ENCODE peak calls at places on chromosomes 16 and 17, in seven cellular contexts. N is progenitor cell of endocrine pancreas, Y is suprapubic skin, F is fibroblast of villous mesenchyme, A is thoracic aorta, K is ovary, R is BE2C. U is an unnamed sample.

GRCh38 chr17:50425682-50426471 is at the start of gene ACSF2:
- DNase-seq in N (peak), Y (peak), F (peak), A (no peak), K (peak), R (peak), U (peak)

GRCh38 chr17:82835766-82836512 is 3.9 kb downstream of the ZNF750 start:
- DNase-seq in N (no peak), Y (no peak), F (no peak), A (no peak), K (no peak), R (no peak), U (no peak)

GRCh38 chr17:51869387-51869786 is 289.1 kb downstream of the CA10 start:
- DNase-seq in N (peak), Y (no peak), F (peak), A (no peak), K (no peak), R (no peak), U (no peak)

GRCh38 chr16:85176541-85177447 is 64.5 kb upstream of the CIBAR2 start:
- DNase-seq in N (no peak), Y (no peak), F (no peak), A (no peak), K (peak), R (peak), U (no peak)

GRCh38 chr16:12752159-12752558 is 51.5 kb downstream of the CPPED1 start:
- DNase-seq in N (no peak), Y (no peak), F (no peak), A (no peak), K (no peak), R (no peak), U (no peak)

GRCh38 chr16:30112197-30113030 is 923 bp downstream of the GDPD3 start:
- DNase-seq in N (no peak), Y (peak), F (peak), A (no peak), K (peak), R (peak), U (peak)

GRCh38 chr16:27324851-27325301 is 11.1 kb downstream of the IL4R start:
- DNase-seq in N (no peak), Y (no peak), F (no peak), A (no peak), K (no peak), R (no peak), U (no peak)

GRCh38 chr16:18839555-18839954 is 38.2 kb upstream of the ARL6IP1 start:
- DNase-seq in N (no peak), Y (no peak), F (no peak), A (no peak), K (no peak), R (no peak), U (no peak)

GRCh38 chr17:68457168-68457538 is at the start of gene WIPI1:
- DNase-seq in N (no peak), Y (peak), F (no peak), A (no peak), K (peak), R (no peak), U (no peak)

GRCh38 chr17:29643817-29644160 is 21.1 kb upstream of the CORO6 start:
- DNase-seq in N (no peak), Y (no peak), F (no peak), A (no peak), K (no peak), R (peak), U (no peak)

GRCh38 chr17:45310380-45311324 is 6.2 kb downstream of the MAP3K14 start:
- DNase-seq in N (no peak), Y (no peak), F (peak), A (no peak), K (no peak), R (no peak), U (no peak)

GRCh38 chr17:39593371-39593770 is 14.3 kb downstream of the NEUROD2 start:
- DNase-seq in N (no peak), Y (no peak), F (no peak), A (no peak), K (no peak), R (no peak), U (no peak)

GRCh38 chr17:29710891-29711418 is 88.2 kb upstream of the CORO6 start:
- DNase-seq in N (no peak), Y (no peak), F (peak), A (no peak), K (no peak), R (peak), U (no peak)

GRCh38 chr17:65560628-65561371 is 648 bp downstream of the AXIN2 start:
- DNase-seq in N (peak), Y (peak), F (peak), A (peak), K (peak), R (peak), U (peak)

GRCh38 chr17:50210249-50211225 is 9.1 kb upstream of the COL1A1 start:
- DNase-seq in N (no peak), Y (peak), F (peak), A (peak), K (peak), R (peak), U (peak)

GRCh38 chr17:13182854-13183253 is 165.0 kb upstream of the ELAC2 start:
- DNase-seq in N (peak), Y (no peak), F (no peak), A (no peak), K (no peak), R (no peak), U (no peak)

GRCh38 chr17:1555618-1556471 is 6.7 kb downstream of the PITPNA start:
- DNase-seq in N (no peak), Y (no peak), F (no peak), A (no peak), K (no peak), R (no peak), U (no peak)

GRCh38 chr16:51402785-51403184 is 251.7 kb upstream of the SALL1 start:
- DNase-seq in N (no peak), Y (no peak), F (peak), A (no peak), K (no peak), R (no peak), U (no peak)

GRCh38 chr16:77112701-77113100 is 78.3 kb upstream of the MON1B start:
- DNase-seq in N (no peak), Y (no peak), F (no peak), A (no peak), K (no peak), R (no peak), U (no peak)

GRCh38 chr16:2991566-2992261 is 11.5 kb upstream of the PKMYT1 start:
- DNase-seq in N (no peak), Y (no peak), F (no peak), A (no peak), K (no peak), R (no peak), U (no peak)

GRCh38 chr17:43701318-43701743 is 39.6 kb upstream of the MEOX1 start:
- DNase-seq in N (no peak), Y (no peak), F (no peak), A (no peak), K (no peak), R (no peak), U (no peak)

GRCh38 chr16:71610936-71611871 is 14.8 kb upstream of the MARVELD3 start:
- DNase-seq in N (peak), Y (peak), F (peak), A (no peak), K (peak), R (peak), U (peak)
- TF ChIP-seq CTCF in N (peak), Y (peak), F (peak), A (peak), K (peak), R (peak), U (peak)

DNA sequence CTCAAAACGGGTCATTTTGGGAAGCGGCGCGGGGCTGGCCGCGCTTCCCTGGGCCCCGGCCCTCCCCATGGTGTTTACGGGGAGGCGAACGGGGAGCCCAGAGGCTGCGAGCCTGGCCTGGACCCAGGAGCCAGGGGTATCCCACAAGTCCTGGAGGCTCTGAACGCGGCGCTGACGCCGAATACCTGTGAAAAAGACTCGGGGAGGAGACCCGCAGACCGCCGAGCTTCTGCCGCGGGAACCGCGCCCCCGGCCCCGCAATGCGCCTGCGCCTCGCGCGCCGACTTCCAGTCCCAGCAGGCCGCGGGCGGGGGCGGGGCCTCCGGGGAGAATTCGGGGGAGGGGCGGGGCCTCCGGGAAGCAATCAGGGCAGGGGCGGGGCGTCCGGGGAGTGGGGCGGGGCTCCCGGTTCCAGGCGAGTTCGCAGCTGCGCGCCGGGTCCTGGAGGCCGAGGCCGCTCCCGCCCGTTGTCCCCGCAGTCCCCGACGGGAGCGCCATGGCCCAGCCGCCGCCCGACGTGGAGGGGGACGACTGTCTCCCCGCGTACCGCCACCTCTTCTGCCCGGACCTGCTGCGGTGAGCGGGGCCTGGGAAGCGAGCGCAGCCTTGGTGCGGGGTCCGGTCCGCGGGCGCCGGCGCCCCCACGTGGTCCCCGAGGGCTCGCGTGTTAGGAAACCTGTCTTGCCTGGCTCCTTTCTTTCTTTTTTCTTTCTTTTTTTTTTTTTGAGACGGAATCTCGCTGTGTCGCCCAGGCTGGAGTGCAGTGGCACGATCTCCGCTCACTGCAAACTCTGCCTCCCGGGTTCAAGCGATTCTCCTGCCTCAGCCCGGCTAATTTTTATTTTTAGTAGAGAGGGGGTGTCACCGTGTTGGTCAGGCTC is at the start of gene DECR2:
- DNase-seq in N (peak), Y (peak), F (peak), A (peak), K (peak), R (peak), U (peak)
- TF ChIP-seq CTCF in N (peak), Y (peak), F (peak), A (peak), K (peak), R (peak), U (peak)

GRCh38 chr16:67391424-67392300 is 1.6 kb downstream of the TPPP3 start:
- DNase-seq in N (no peak), Y (peak), F (no peak), A (no peak), K (peak), R (no peak), U (no peak)

GRCh38 chr16:67392301-67393059 is 818 bp downstream of the TPPP3 start:
- DNase-seq in N (no peak), Y (peak), F (no peak), A (no peak), K (no peak), R (no peak), U (no peak)

GRCh38 chr16:67394271-67395104 is 1.2 kb upstream of the TPPP3 start:
- DNase-seq in N (no peak), Y (peak), F (no peak), A (no peak), K (peak), R (no peak), U (no peak)

GRCh38 chr16:67393790-67394270 is 532 bp upstream of the TPPP3 start:
- DNase-seq in N (no peak), Y (peak), F (no peak), A (no peak), K (no peak), R (no peak), U (no peak)

DNA sequence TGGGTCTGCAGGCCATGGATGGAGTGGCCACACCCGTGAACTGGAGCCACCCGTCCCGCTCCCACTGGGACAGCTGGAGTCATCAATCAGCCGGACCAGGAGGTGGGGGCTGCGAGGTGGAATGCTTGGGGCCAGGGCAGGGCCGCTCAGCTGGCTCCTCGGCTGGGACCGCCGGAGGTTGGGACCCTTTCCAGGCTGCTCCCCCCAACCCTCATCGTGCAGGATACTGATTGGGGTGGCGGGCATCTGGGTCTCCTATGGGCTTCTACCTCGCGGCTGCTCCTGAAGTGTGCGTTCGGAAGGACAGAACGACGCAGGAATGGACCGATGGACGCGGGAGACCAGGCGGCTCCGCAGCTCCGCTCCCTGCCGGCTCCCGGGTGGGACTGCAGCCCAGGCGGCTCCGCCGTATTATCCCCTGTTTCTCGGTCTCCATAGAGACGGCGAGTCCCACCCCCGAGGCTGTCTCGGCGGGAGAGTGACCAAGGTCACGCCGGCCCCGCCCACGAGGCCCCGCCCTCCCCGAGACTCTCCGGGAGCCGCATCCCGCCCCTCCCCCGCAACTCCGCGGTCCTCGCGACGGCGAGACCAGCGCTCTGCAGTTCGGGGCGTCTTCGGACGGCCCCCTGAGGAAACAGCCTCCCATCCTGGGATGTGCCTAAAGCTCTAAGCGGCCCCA is at the start of gene TPPP3:
- DNase-seq in N (peak), Y (peak), F (peak), A (peak), K (peak), R (peak), U (peak)
- TF ChIP-seq CTCF in N (peak), Y (peak), F (peak), A (peak), K (peak), R (peak), U (peak)

DNA sequence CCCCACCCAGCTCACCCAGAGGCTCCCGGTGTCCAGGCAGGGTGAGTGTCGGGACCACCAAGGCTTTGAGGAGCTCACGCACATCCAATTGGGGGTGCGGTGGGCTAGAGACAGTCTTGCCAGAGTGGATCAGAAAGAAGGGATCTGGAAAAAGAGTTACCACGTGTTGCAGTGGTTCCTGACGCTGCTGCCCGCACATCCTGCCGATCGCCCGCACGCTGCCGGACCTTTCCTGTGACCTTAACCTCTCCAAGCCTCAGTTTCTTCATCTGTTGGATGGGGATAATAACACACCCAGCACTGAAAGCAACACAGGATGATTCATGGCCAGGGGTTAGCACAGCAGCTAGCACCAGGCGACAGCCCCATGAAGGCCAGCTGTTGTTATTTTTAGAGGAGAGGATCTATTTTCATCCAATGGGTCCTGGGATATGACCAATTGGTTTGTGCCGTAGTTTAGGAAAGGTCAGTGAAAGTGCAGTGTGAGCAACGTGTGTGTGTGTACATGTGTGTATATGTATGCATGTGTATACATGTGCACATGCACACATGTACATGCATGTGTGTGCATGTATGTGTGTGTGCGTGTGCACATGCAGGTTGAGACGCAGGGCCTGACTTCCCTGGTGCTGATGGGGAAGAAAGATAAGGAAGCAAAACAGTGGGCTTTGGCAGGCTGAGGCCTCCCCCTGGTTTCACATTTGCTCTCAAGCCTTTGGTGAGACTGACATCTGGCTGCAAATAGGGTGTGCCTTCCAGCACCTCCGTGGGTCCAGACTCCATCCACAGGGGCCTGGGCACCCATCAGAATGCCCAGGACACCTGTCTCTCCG is 2.6 kb downstream of the ITGAX start:
- DNase-seq in N (no peak), Y (no peak), F (no peak), A (no peak), K (no peak), R (no peak), U (no peak)
- TF ChIP-seq CTCF in N (no peak), Y (no peak), F (no peak), A (no peak), K (no peak), R (no peak), U (no peak)

DNA sequence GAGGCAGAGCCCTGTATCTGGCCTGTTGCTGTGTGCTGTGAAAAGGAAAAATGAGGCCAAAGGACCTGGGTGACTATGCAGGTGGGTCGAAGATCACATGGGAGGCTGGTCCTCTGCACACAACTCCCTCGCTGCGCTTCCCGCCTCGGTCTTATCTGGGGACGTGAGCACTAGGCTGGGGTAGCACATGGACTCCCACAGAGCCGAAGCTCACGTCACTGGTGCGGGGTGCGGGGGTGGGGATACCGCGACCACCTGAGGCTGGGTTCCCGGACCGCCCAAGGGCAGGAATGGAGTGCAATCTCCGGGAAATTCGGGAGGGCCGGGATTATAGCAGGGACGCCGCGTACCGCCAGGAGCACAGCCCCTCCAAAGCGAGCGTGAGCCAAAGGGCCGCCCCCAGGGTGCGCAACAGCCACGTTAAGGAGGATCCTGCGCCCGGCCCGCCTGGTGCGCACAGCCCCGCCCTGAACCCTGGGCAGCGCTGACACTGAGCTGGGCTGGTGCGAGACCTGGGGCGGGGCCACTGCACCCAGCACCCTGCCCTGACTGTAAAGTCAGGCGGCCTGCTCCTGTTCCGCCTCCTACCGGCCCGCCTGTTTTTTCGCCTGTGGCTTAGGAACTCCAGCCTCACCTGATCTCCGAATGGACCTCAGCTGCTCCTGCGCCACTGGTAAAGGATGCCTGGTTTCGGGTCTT is 4.8 kb downstream of the MT1A start:
- DNase-seq in N (no peak), Y (no peak), F (peak), A (peak), K (no peak), R (peak), U (peak)
- TF ChIP-seq CTCF in N (peak), Y (peak), F (peak), A (peak), K (no peak), R (peak), U (no peak)

DNA sequence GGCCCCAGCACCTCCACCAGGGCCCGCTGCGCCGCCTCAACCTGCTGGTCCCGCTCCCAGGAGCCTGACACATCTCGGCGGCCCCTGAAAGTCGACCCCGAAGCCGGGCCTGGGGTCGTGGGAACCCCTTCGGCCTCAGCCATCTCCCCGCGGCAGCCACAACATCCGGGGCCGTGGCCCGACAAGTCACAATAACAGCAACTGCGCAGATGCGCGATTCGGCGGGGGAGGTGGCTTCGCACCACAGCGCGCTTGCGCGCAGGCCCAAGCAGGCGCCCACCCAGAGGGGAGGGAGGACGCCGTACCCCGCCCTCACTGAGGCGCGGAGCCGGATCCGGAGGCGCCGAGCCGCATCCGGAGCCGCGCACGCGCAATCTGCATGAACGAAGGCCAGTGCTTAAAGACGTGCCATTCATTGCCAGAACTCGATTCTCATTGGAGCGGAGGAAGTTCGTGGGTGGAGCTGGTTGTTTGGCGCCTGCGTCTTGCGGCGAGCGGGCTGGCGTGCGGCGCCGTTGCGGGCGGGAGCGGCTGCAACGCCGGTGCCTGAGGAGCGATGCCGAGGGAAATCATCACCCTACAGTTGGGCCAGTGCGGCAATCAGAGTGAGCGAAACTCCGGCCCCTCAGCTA is at the start of the genes RETREG3 and TUBG1:
- DNase-seq in N (peak), Y (peak), F (peak), A (peak), K (peak), R (peak), U (peak)
- TF ChIP-seq CTCF in N (peak), Y (no peak), F (peak), A (peak), K (no peak), R (peak), U (no peak)

GRCh38 chr16:52863000-52863399 is 189.7 kb downstream of the CHD9NB start:
- DNase-seq in N (no peak), Y (no peak), F (no peak), A (no peak), K (no peak), R (no peak), U (no peak)

DNA sequence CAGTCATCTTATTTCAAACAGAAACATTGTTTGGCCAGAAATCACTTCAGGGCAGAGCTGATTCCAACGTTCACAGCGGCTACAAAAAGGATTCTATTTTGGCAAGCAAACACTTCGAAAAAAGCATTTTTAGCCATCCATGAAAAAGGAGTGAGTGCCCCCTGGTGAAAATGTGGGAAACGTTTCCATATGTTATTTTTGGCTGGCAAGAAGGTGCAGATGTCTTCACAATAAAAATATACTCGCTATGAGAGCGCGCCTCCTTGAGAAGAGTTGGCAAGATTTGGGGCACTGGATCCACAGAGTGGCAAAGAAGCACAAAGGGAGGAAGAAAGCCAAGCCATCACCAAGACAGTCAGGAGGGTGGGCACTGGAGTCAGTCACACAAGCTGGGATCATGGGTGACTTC is 191.1 kb downstream of the CHD9NB start:
- DNase-seq in N (peak), Y (no peak), F (no peak), A (no peak), K (no peak), R (peak), U (no peak)
- TF ChIP-seq CTCF in N (peak), Y (no peak), F (no peak), A (no peak), K (no peak), R (peak), U (peak)

U was measured in glutamatergic neuron.